ENCODE peak calls at places on chromosomes 12 and 14, in five cellular contexts. I, T, B, C and Z are unnamed samples.

GRCh38 chr12:132597333-132598283 is 12.8 kb downstream of the LRCOL1 start:
- DNase-seq in I (no peak), T (no peak), B (no peak), C (peak), Z (no peak)

GRCh38 chr12:6426882-6427671 is 17.7 kb upstream of the CD27 start:
- DNase-seq in I (no peak), T (peak), B (peak), C (peak), Z (no peak)

GRCh38 chr14:61479746-61480502 is 158.5 kb downstream of the PRKCH start:
- DNase-seq in I (peak), T (no peak), B (no peak), C (no peak), Z (no peak)

GRCh38 chr12:38907171-38907923 is 2.0 kb upstream of the CPNE8 start:
- DNase-seq in I (no peak), T (no peak), B (no peak), C (no peak), Z (no peak)

GRCh38 chr12:34287986-34288962 is 266.0 kb downstream of the ALG10 start:
- DNase-seq in I (no peak), T (no peak), B (no peak), C (no peak), Z (no peak)

GRCh38 chr14:88790501-88791251 is 2.1 kb downstream of the EML5 start:
- DNase-seq in I (no peak), T (no peak), B (no peak), C (no peak), Z (no peak)

GRCh38 chr12:96587691-96588090 is 98.3 kb downstream of the CFAP54 start:
- DNase-seq in I (no peak), T (no peak), B (no peak), C (no peak), Z (no peak)

GRCh38 chr14:105141486-105142281 is 26.9 kb downstream of the JAG2 start:
- DNase-seq in I (no peak), T (no peak), B (no peak), C (no peak), Z (no peak)

GRCh38 chr12:89999699-90000505 is 291.3 kb upstream of the ATP2B1 start:
- DNase-seq in I (no peak), T (no peak), B (no peak), C (no peak), Z (no peak)

GRCh38 chr14:69711471-69712216 is 55.3 kb upstream of the SRSF5 start:
- DNase-seq in I (no peak), T (no peak), B (no peak), C (no peak), Z (no peak)

GRCh38 chr14:58792421-58792820 is 154.7 kb downstream of the DACT1 start:
- DNase-seq in I (no peak), T (no peak), B (no peak), C (no peak), Z (no peak)

GRCh38 chr14:91883770-91884169 is 16.4 kb upstream of the TC2N start:
- DNase-seq in I (no peak), T (no peak), B (no peak), C (no peak), Z (no peak)

GRCh38 chr12:23222801-23223200 is 597.8 kb downstream of the ETNK1 start:
- DNase-seq in I (no peak), T (no peak), B (no peak), C (no peak), Z (no peak)

GRCh38 chr12:105233045-105233905 is 2.7 kb downstream of the APPL2 start:
- DNase-seq in I (no peak), T (no peak), B (no peak), C (no peak), Z (no peak)

GRCh38 chr12:49054524-49054923 is 6.1 kb downstream of the KMT2D start:
- DNase-seq in I (no peak), T (no peak), B (no peak), C (no peak), Z (no peak)